ENCODE peak calls at places on chromosomes 3 and 15, in four cellular contexts. T is stimulated activated CD4-positive, alpha-beta T cell treated with anti-CD3 and anti-CD28 coated beads, Interleukin-15, amount 100 ng/mL, for 24 hours; N is WERI-Rb-1; X is caudate nucleus. F is an unnamed sample.

GRCh38 chr3:171972965-171973364 is 66.4 kb upstream of the FNDC3B start:
- DNase-seq in X (no peak), T (no peak), N (no peak), F (peak; percentile 58)

GRCh38 chr15:65377105-65377975 is 462 bp downstream of the IGDCC3 start:
- DNase-seq in T (peak; percentile 31), N (peak; percentile 34), X (peak; percentile 53), F (peak; percentile 49)

GRCh38 chr15:34014556-34014955 is 24.4 kb downstream of the AVEN start:
- DNase-seq in N (no peak), T (no peak), X (no peak), F (no peak)

GRCh38 chr3:43753743-43754142 is 63.0 kb downstream of the ABHD5 start:
- DNase-seq in N (no peak), T (no peak), X (no peak), F (peak; percentile 66)

GRCh38 chr3:45140392-45140791 is 5.8 kb downstream of the CDCP1 start:
- DNase-seq in X (no peak), N (no peak), T (no peak), F (peak; percentile 93)

GRCh38 chr15:71414778-71415177 is 299.5 kb downstream of the THSD4 start:
- DNase-seq in X (no peak), N (no peak), T (no peak), F (no peak)

GRCh38 chr3:46882377-46883015 is 5.0 kb downstream of the PTH1R start:
- DNase-seq in N (no peak), T (peak; percentile 21), X (no peak), F (peak; percentile 52)

GRCh38 chr3:127791221-127791913 is 30.9 kb downstream of the MGLL start:
- DNase-seq in X (no peak), N (peak; percentile 60), T (peak; percentile 12), F (peak; percentile 56)

GRCh38 chr3:129684270-129684669 is 77.8 kb upstream of the PLXND1 start:
- DNase-seq in T (no peak), X (no peak), N (no peak), F (no peak)

GRCh38 chr15:38017721-38018120 is 83.3 kb downstream of the TMCO5A start:
- DNase-seq in T (no peak), X (no peak), N (no peak), F (no peak)

GRCh38 chr3:51712963-51713362 is 6.1 kb downstream of the GRM2 start:
- DNase-seq in T (no peak), X (no peak), N (no peak), F (no peak)

GRCh38 chr15:85541744-85542143 is 161.3 kb downstream of the AKAP13 start:
- DNase-seq in X (no peak), N (no peak), T (peak; percentile 39), F (peak; percentile 13)

GRCh38 chr15:60973637-60974415 is 255.3 kb downstream of the RORA start:
- DNase-seq in X (no peak), N (peak; percentile 76), T (no peak), F (peak; percentile 76)